ENCODE peak calls at places on chromosomes 7 and 10, in nine cellular contexts. Q, W, F, K, D, C, U, G and B are unnamed samples.

GRCh38 chr7:114062810-114063209 is 144.0 kb upstream of the PPP1R3A start:
- DNase-seq in W (no peak), G (no peak), K (no peak), Q (no peak), F (no peak), U (no peak), C (no peak), D (no peak), B (peak; percentile 10)

GRCh38 chr10:110432084-110432483 is 65.6 kb upstream of the DUSP5 start:
- DNase-seq in U (no peak), C (no peak), K (no peak), D (no peak), W (no peak), Q (no peak), G (no peak), F (no peak), B (no peak)

GRCh38 chr10:132563485-132564248 is 26.1 kb downstream of the INPP5A start:
- DNase-seq in G (no peak), K (no peak), D (no peak), W (no peak), U (no peak), C (no peak), Q (no peak), F (no peak), B (no peak)

GRCh38 chr7:52811537-52811936 is 223.9 kb upstream of the POM121L12 start:
- DNase-seq in G (no peak), W (no peak), F (no peak), U (no peak), D (no peak), K (no peak), C (no peak), Q (no peak), B (no peak)

GRCh38 chr10:5413012-5413938 is 918 bp downstream of the NET1 start:
- DNase-seq in U (no peak), K (no peak), F (peak; percentile 60), C (peak; percentile 57), Q (no peak), G (no peak), W (no peak), D (no peak), B (peak; percentile 44)

GRCh38 chr10:130485958-130486680 is 349.9 kb downstream of the GLRX3 start:
- DNase-seq in Q (no peak), D (no peak), C (no peak), U (no peak), F (no peak), W (no peak), K (no peak), G (no peak), B (no peak)

GRCh38 chr7:727104-727805 is at the start of gene PRKAR1B:
- DNase-seq in W (peak; percentile 68), D (peak; percentile 54), G (no peak), K (peak; percentile 30), C (no peak), Q (no peak), F (peak; percentile 64), U (peak; percentile 58), B (peak; percentile 39)

GRCh38 chr7:101901661-101902491 is 84.5 kb downstream of the CUX1 start:
- DNase-seq in K (no peak), W (no peak), U (no peak), D (no peak), G (no peak), C (peak; percentile 42), F (peak; percentile 49), Q (no peak), B (no peak)

GRCh38 chr7:28686418-28686800 is 271.7 kb downstream of the TRIL start:
- DNase-seq in F (peak; percentile 80), K (no peak), W (no peak), D (no peak), Q (peak; percentile 5), G (peak; percentile 24), C (peak; percentile 85), U (no peak), B (no peak)

GRCh38 chr10:58326967-58327381 is 7.8 kb upstream of the UBE2D1 start:
- DNase-seq in W (no peak), U (no peak), D (no peak), C (peak; percentile 54), F (peak; percentile 84), Q (no peak), G (no peak), K (no peak), B (no peak)